ENCODE peak calls at places on chromosomes 16 and 17, in nine cellular contexts. Z is stimulated activated CD8-positive, alpha-beta memory T cell treated with anti-CD3 and anti-CD28 coated beads, Interleukin-7, amount 100 ng/mL, for 4 hours; I is COR-L47; U is T-helper 2 cell; N is HL-60; J is stimulated activated naive CD4-positive, alpha-beta T cell; X is endothelial cell; P is bronchial epithelial cell; C is omental fat pad. W is an unnamed sample.

GRCh38 chr17:58870747-58871146 is 115.1 kb downstream of the PPM1E start:
- DNase-seq in Z (no peak), J (no peak), X (no peak), I (no peak), C (no peak), U (no peak), N (no peak), P (no peak), W (peak; percentile 2)

GRCh38 chr17:62700964-62701705 is 73.7 kb downstream of the MRC2 start:
- DNase-seq in Z (no peak), P (no peak), X (no peak), U (no peak), N (no peak), J (no peak), C (no peak), I (no peak), W (no peak)

GRCh38 chr16:53509906-53510703 is 7.1 kb upstream of the AKTIP start:
- DNase-seq in X (peak; percentile 59), U (peak; percentile 58), J (peak; percentile 25), I (peak; percentile 17), Z (peak; percentile 20), P (peak; percentile 50), C (no peak), N (peak; percentile 41), W (peak; percentile 60)

GRCh38 chr17:74125160-74125559 is 78.3 kb upstream of the RPL38 start:
- DNase-seq in X (no peak), U (no peak), C (no peak), Z (no peak), P (peak; percentile 1), N (no peak), J (no peak), I (no peak), W (peak; percentile 1)

GRCh38 chr16:47984669-47985068 is 171.1 kb downstream of the ABCC12 start:
- DNase-seq in Z (no peak), N (no peak), P (no peak), U (no peak), I (no peak), J (no peak), C (no peak), X (no peak), W (peak; percentile 2)

GRCh38 chr16:69703638-69704037 is 22.7 kb downstream of the NQO1 start:
- DNase-seq in X (no peak), I (no peak), J (no peak), N (no peak), P (no peak), U (no peak), Z (no peak), C (no peak), W (peak; percentile 33)

GRCh38 chr17:4881761-4882555 is 17.4 kb upstream of the C17orf107 start:
- DNase-seq in I (peak; percentile 15), J (peak; percentile 54), P (peak; percentile 69), N (peak; percentile 23), U (peak; percentile 56), Z (peak; percentile 49), C (peak; percentile 52), X (peak; percentile 66), W (peak; percentile 17)

GRCh38 chr17:46790216-46790615 is 28.3 kb downstream of the WNT3 start:
- DNase-seq in Z (no peak), U (no peak), J (no peak), X (no peak), P (no peak), N (no peak), I (no peak), C (no peak), W (no peak)

GRCh38 chr16:86207350-86207749 is 303.0 kb upstream of the FOXF1 start:
- DNase-seq in Z (no peak), I (no peak), N (no peak), J (no peak), P (no peak), C (no peak), X (no peak), U (no peak), W (no peak)

GRCh38 chr16:22670551-22670970 is 143.4 kb upstream of the HS3ST2 start:
- DNase-seq in I (no peak), U (peak; percentile 7), C (no peak), J (no peak), X (peak; percentile 29), Z (no peak), N (no peak), P (peak; percentile 18), W (no peak)

GRCh38 chr17:67525239-67526135 is 148.4 kb downstream of the PITPNC1 start:
- DNase-seq in I (no peak), X (no peak), P (no peak), Z (no peak), J (no peak), N (no peak), C (no peak), U (no peak), W (no peak)